ENCODE peak calls at places on chromosomes 4 and X, in five cellular contexts. One of them, this sample, is unnamed.

GRCh38 chr4:123043013-123043412 is 120.6 kb upstream of the NUDT6 start:
- DNase-seq in pancreas: no peak
- DNase-seq in MCF 10A: no peak
- DNase-seq in GM20000: no peak
- DNase-seq in WTC11: no peak
- DNase-seq in this sample: no peak

GRCh38 chr4:633406-633805 is 8.0 kb downstream of the PDE6B start:
- DNase-seq in pancreas: no peak
- DNase-seq in MCF 10A: no peak
- DNase-seq in GM20000: no peak
- DNase-seq in WTC11: peak
- DNase-seq in this sample: no peak

GRCh38 chr4:75499900-75500299 is 14.3 kb downstream of the RCHY1 start:
- DNase-seq in pancreas: no peak
- DNase-seq in MCF 10A: no peak
- DNase-seq in GM20000: no peak
- DNase-seq in WTC11: no peak
- DNase-seq in this sample: no peak

GRCh38 chr4:186932631-186933150 is 209.0 kb upstream of the FAT1 start:
- DNase-seq in pancreas: no peak
- DNase-seq in MCF 10A: peak
- DNase-seq in GM20000: no peak
- DNase-seq in WTC11: no peak
- DNase-seq in this sample: no peak

GRCh38 chr4:112327950-112328349 is 30.8 kb downstream of the ALPK1 start:
- DNase-seq in pancreas: no peak
- DNase-seq in MCF 10A: peak
- DNase-seq in GM20000: peak
- DNase-seq in WTC11: no peak
- DNase-seq in this sample: no peak

GRCh38 chrX:124232523-124233201 is 99.8 kb upstream of the TEX13D start:
- DNase-seq in pancreas: no peak
- DNase-seq in MCF 10A: peak
- DNase-seq in GM20000: no peak
- DNase-seq in WTC11: no peak
- DNase-seq in this sample: no peak

GRCh38 chr4:6379787-6380745 is 92.3 kb downstream of the PPP2R2C start:
- DNase-seq in pancreas: peak
- DNase-seq in MCF 10A: no peak
- DNase-seq in GM20000: no peak
- DNase-seq in WTC11: no peak
- DNase-seq in this sample: no peak

GRCh38 chr4:136861081-136861480 is 671.2 kb downstream of the PCDH18 start:
- DNase-seq in pancreas: no peak
- DNase-seq in MCF 10A: no peak
- DNase-seq in GM20000: no peak
- DNase-seq in WTC11: no peak
- DNase-seq in this sample: no peak

GRCh38 chrX:54633641-54634040 is 103.6 kb downstream of the GNL3L start:
- DNase-seq in pancreas: no peak
- DNase-seq in MCF 10A: no peak
- DNase-seq in GM20000: no peak
- DNase-seq in WTC11: peak
- DNase-seq in this sample: no peak

GRCh38 chrX:103629295-103630170 is 758 bp downstream of the TCEAL1 start:
- DNase-seq in pancreas: peak
- DNase-seq in MCF 10A: peak
- DNase-seq in GM20000: peak
- DNase-seq in WTC11: peak
- DNase-seq in this sample: peak

DNA sequence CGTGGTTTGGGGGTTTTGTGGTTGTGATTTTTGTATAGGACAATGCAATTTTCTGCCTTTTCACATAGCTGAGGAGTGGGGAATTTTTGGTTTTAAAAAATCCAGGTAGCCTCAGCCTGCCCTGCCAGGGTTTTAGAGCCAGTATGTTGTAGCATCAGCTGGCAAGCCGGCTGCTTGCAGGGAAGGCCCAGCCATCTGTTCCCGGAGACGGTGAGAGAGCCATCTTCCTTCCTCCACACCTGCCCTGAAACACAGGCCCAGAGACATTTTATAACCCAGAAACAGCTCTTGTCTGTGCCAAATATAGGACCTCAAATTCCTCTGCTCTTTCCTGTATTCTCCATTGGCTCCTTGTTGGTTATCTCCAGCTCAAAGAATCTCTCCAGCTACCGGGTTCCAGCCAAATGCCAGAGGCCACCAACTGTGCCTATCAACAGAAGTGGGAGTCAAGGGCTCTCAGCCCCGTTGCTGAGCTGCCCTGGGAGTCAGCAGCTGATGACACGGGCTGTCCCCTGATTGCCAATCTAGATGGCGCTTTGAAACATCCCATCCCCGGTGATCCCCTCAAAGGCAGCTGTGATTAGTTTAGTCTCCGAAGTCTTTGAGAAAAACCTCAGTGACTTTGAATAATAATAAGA is 595.2 kb downstream of the MID1IP1 start:
- DNase-seq in pancreas: no peak
- DNase-seq in MCF 10A: no peak
- DNase-seq in GM20000: no peak
- DNase-seq in WTC11: no peak
- DNase-seq in this sample: no peak
- TF ChIP-seq CTCF in pancreas: no peak
- TF ChIP-seq CTCF in MCF 10A: no peak
- TF ChIP-seq CTCF in GM20000: no peak
- TF ChIP-seq CTCF in WTC11: no peak
- TF ChIP-seq CTCF in this sample: no peak

GRCh38 chr4:88791274-88791673 is 93.6 kb upstream of the NAP1L5 start:
- DNase-seq in pancreas: no peak
- DNase-seq in MCF 10A: peak
- DNase-seq in GM20000: no peak
- DNase-seq in WTC11: no peak
- DNase-seq in this sample: no peak
- TF ChIP-seq CTCF in pancreas: no peak
- TF ChIP-seq CTCF in MCF 10A: peak
- TF ChIP-seq CTCF in GM20000: no peak
- TF ChIP-seq CTCF in WTC11: no peak
- TF ChIP-seq CTCF in this sample: no peak

DNA sequence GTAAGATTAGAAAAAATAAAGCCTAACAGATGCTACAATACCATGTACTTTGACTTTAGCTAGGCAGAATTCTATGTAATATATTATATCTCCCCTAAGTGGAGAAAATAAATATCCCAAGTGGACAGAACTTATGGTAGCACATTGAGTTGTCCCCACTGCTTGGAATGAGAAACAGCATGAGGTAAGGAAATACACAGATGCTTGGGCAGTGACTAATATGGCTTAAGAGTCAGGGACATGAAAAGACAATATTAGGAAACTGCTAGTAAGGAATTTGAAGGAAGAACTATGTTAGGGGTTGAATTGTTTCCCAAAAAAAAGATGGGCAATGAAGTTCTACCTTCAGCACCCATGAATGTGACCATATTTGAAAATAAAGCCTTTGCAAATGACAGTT is 2265.1 kb downstream of the PCDH7 start:
- DNase-seq in pancreas: no peak
- DNase-seq in MCF 10A: peak
- DNase-seq in GM20000: no peak
- DNase-seq in WTC11: no peak
- DNase-seq in this sample: no peak
- TF ChIP-seq CTCF in pancreas: no peak
- TF ChIP-seq CTCF in MCF 10A: no peak
- TF ChIP-seq CTCF in GM20000: no peak
- TF ChIP-seq CTCF in WTC11: no peak
- TF ChIP-seq CTCF in this sample: no peak

GRCh38 chr4:54363037-54363436 is 133.9 kb downstream of the PDGFRA start:
- DNase-seq in pancreas: no peak
- DNase-seq in MCF 10A: no peak
- DNase-seq in GM20000: no peak
- DNase-seq in WTC11: peak
- DNase-seq in this sample: no peak

GRCh38 chr4:54372951-54373350 is 143.9 kb downstream of the PDGFRA start:
- DNase-seq in pancreas: no peak
- DNase-seq in MCF 10A: no peak
- DNase-seq in GM20000: no peak
- DNase-seq in WTC11: no peak
- DNase-seq in this sample: no peak

GRCh38 chr4:54371211-54371610 is 142.1 kb downstream of the PDGFRA start:
- DNase-seq in pancreas: no peak
- DNase-seq in MCF 10A: no peak
- DNase-seq in GM20000: no peak
- DNase-seq in WTC11: no peak
- DNase-seq in this sample: no peak

GRCh38 chr4:54368861-54369260 is 139.8 kb downstream of the PDGFRA start:
- DNase-seq in pancreas: no peak
- DNase-seq in MCF 10A: no peak
- DNase-seq in GM20000: no peak
- DNase-seq in WTC11: no peak
- DNase-seq in this sample: no peak

DNA sequence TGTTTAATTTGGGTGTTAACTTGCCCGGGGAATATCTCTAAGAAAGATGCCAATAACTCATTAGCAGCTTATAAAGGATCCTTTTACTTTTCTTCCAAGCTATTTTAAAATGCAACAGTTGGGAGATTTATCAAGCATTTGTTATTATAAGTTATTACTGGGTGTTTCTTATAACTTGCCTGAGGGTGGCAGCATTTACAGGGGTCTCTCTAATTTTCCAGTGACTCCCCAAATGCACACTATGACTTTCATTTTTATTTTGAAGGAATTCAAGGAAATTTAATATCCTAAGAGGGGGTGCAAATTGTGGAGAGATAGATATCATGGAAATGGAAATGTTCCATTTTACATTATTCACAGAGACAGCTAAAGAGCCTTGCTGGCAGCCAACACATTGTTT is 138.0 kb downstream of the PDGFRA start:
- DNase-seq in pancreas: no peak
- DNase-seq in MCF 10A: no peak
- DNase-seq in GM20000: no peak
- DNase-seq in WTC11: no peak
- DNase-seq in this sample: no peak
- TF ChIP-seq CTCF in pancreas: no peak
- TF ChIP-seq CTCF in MCF 10A: no peak
- TF ChIP-seq CTCF in GM20000: no peak
- TF ChIP-seq CTCF in WTC11: no peak
- TF ChIP-seq CTCF in this sample: no peak

GRCh38 chr4:68617003-68617698 is 41.0 kb upstream of the UGT2B17 start:
- DNase-seq in pancreas: no peak
- DNase-seq in MCF 10A: no peak
- DNase-seq in GM20000: no peak
- DNase-seq in WTC11: no peak
- DNase-seq in this sample: no peak

GRCh38 chr4:68615699-68616422 is 39.7 kb upstream of the UGT2B17 start:
- DNase-seq in pancreas: no peak
- DNase-seq in MCF 10A: no peak
- DNase-seq in GM20000: no peak
- DNase-seq in WTC11: no peak
- DNase-seq in this sample: no peak

GRCh38 chr4:68613752-68614151 is 37.6 kb upstream of the UGT2B17 start:
- DNase-seq in pancreas: no peak
- DNase-seq in MCF 10A: no peak
- DNase-seq in GM20000: no peak
- DNase-seq in WTC11: no peak
- DNase-seq in this sample: no peak
- TF ChIP-seq CTCF in pancreas: no peak
- TF ChIP-seq CTCF in MCF 10A: no peak
- TF ChIP-seq CTCF in GM20000: no peak
- TF ChIP-seq CTCF in WTC11: no peak
- TF ChIP-seq CTCF in this sample: no peak

DNA sequence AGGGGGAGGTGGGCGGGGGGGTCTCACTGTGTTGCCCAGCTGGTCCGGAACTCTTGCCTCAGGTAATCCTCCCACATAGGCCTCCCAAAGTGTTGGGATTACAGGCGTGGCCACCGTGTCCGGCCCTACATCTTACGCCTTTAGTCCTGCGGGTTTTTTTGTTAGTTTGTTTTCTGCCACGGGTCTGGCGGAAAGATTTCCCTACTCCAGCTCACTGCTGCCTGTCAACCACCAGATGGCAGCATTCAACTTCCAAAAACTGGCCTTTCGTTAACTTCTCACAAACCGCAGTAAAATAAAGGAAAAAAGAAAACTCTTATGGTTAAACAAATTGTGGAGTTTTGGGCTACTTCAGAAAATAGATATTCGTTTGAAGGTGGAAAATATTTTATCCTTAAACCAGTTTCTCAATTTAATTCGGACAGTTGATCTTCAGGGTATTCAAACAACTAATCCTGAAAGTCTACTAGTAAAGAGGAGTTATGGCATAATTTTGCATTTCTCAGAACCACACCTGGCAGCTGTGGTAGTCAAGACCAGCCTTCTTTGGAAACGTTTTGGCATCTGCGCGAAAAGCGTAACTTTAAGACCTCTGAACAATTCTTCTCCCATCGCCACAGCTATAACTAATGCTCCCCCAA is 41.1 kb downstream of the LUZP4 start:
- DNase-seq in pancreas: peak
- DNase-seq in MCF 10A: peak
- DNase-seq in GM20000: peak
- DNase-seq in WTC11: peak
- DNase-seq in this sample: peak
- TF ChIP-seq CTCF in pancreas: peak
- TF ChIP-seq CTCF in MCF 10A: peak
- TF ChIP-seq CTCF in GM20000: peak
- TF ChIP-seq CTCF in WTC11: peak
- TF ChIP-seq CTCF in this sample: peak

GRCh38 chrX:137428777-137429564 is 137.0 kb upstream of the ZIC3 start:
- DNase-seq in pancreas: no peak
- DNase-seq in MCF 10A: no peak
- DNase-seq in GM20000: no peak
- DNase-seq in WTC11: peak
- DNase-seq in this sample: no peak
- TF ChIP-seq CTCF in pancreas: no peak
- TF ChIP-seq CTCF in MCF 10A: no peak
- TF ChIP-seq CTCF in GM20000: no peak
- TF ChIP-seq CTCF in WTC11: peak
- TF ChIP-seq CTCF in this sample: no peak

GRCh38 chrX:50581405-50581804 is 110.8 kb upstream of the DGKK start:
- DNase-seq in pancreas: no peak
- DNase-seq in MCF 10A: no peak
- DNase-seq in GM20000: no peak
- DNase-seq in WTC11: no peak
- DNase-seq in this sample: no peak

GRCh38 chrX:50579955-50580354 is 109.3 kb upstream of the DGKK start:
- DNase-seq in pancreas: no peak
- DNase-seq in MCF 10A: peak
- DNase-seq in GM20000: peak
- DNase-seq in WTC11: peak
- DNase-seq in this sample: peak
- TF ChIP-seq CTCF in pancreas: peak
- TF ChIP-seq CTCF in MCF 10A: peak
- TF ChIP-seq CTCF in GM20000: no peak
- TF ChIP-seq CTCF in WTC11: peak
- TF ChIP-seq CTCF in this sample: peak